ENCODE peak calls at places on chromosomes 11 and 22, in seven cellular contexts. V is CD8-positive, alpha-beta T cell; L is mammary epithelial cell; W is adipocyte; I is naive thymus-derived CD4-positive, alpha-beta T cell; Z is ovary; Q is A549. O is an unnamed sample.

GRCh38 chr22:46902998-46903916 is 140.8 kb downstream of the TBC1D22A start:
- DNase-seq in V (no peak), L (no peak), W (no peak), I (no peak), Z (no peak), Q (no peak), O (no peak)

GRCh38 chr11:131281316-131281715 is 89.1 kb upstream of the NTM start:
- DNase-seq in V (no peak), L (no peak), W (no peak), I (no peak), Z (no peak), Q (no peak), O (no peak)

GRCh38 chr11:102497061-102497460 is 33.5 kb downstream of the MMP7 start:
- DNase-seq in V (no peak), L (no peak), W (peak; percentile 51), I (no peak), Z (no peak), Q (no peak), O (no peak)

GRCh38 chr22:42509548-42509947 is 10.0 kb downstream of the RRP7A start:
- DNase-seq in V (no peak), L (no peak), W (no peak), I (no peak), Z (no peak), Q (no peak), O (no peak)

GRCh38 chr11:15307600-15307999 is 192.9 kb downstream of the INSC start:
- DNase-seq in V (no peak), L (no peak), W (no peak), I (peak; percentile 13), Z (no peak), Q (no peak), O (no peak)

GRCh38 chr22:48697694-48698276 is 1129.9 kb downstream of the BRD1 start:
- DNase-seq in V (no peak), L (no peak), W (no peak), I (no peak), Z (no peak), Q (no peak), O (no peak)

GRCh38 chr11:101202614-101203013 is 73.0 kb upstream of the PGR start:
- DNase-seq in V (no peak), L (no peak), W (no peak), I (no peak), Z (no peak), Q (no peak), O (no peak)

GRCh38 chr11:32472226-32472625 is 36.9 kb upstream of the WT1 start:
- DNase-seq in V (no peak), L (no peak), W (no peak), I (no peak), Z (no peak), Q (no peak), O (no peak)

GRCh38 chr11:57121996-57122395 is 59.8 kb upstream of the LRRC55 start:
- DNase-seq in V (no peak), L (no peak), W (no peak), I (no peak), Z (no peak), Q (no peak), O (no peak)

GRCh38 chr11:94694309-94695060 is 73.7 kb upstream of the AMOTL1 start:
- DNase-seq in V (no peak), L (peak; percentile 78), W (no peak), I (no peak), Z (no peak), Q (no peak), O (no peak)

GRCh38 chr22:24601217-24602104 is 1.5 kb upstream of the GGT1 start:
- DNase-seq in V (no peak), L (no peak), W (no peak), I (no peak), Z (no peak), Q (peak; percentile 58), O (peak; percentile 81)

GRCh38 chr11:123041185-123041584 is 20.8 kb downstream of the HSPA8 start:
- DNase-seq in V (no peak), L (no peak), W (no peak), I (no peak), Z (no peak), Q (no peak), O (no peak)

GRCh38 chr11:123301696-123302400 is 106.8 kb upstream of the CLMP start:
- DNase-seq in V (peak; percentile 54), L (peak; percentile 26), W (peak; percentile 82), I (peak; percentile 48), Z (peak; percentile 74), Q (peak; percentile 29), O (peak; percentile 48)

GRCh38 chr11:113198907-113199660 is 115.3 kb upstream of the TTC12 start:
- DNase-seq in V (no peak), L (no peak), W (no peak), I (no peak), Z (no peak), Q (peak; percentile 70), O (no peak)

GRCh38 chr11:36763187-36763586 is 165.2 kb upstream of the RAG2 start:
- DNase-seq in V (no peak), L (no peak), W (no peak), I (no peak), Z (no peak), Q (no peak), O (no peak)

GRCh38 chr11:34840736-34841386 is 75.3 kb downstream of the APIP start:
- DNase-seq in V (no peak), L (peak; percentile 25), W (peak; percentile 4), I (peak; percentile 16), Z (no peak), Q (peak; percentile 59), O (peak; percentile 37)

GRCh38 chr11:106398396-106399074 is 321.1 kb downstream of the AASDHPPT start:
- DNase-seq in V (no peak), L (no peak), W (peak; percentile 66), I (no peak), Z (no peak), Q (peak; percentile 30), O (no peak)

GRCh38 chr11:93005239-93005638 is 35.8 kb downstream of the MTNR1B start:
- DNase-seq in V (no peak), L (peak; percentile 86), W (peak; percentile 12), I (no peak), Z (no peak), Q (no peak), O (no peak)

GRCh38 chr11:126192386-126192785 is 19.1 kb downstream of the RPUSD4 start:
- DNase-seq in V (no peak), L (no peak), W (no peak), I (no peak), Z (no peak), Q (no peak), O (no peak)

GRCh38 chr11:62555464-62556092 is 9.0 kb upstream of the AHNAK start:
- DNase-seq in V (no peak), L (no peak), W (peak; percentile 50), I (peak; percentile 77), Z (no peak), Q (no peak), O (no peak)

GRCh38 chr11:19905280-19905853 is 192.7 kb downstream of the NAV2 start:
- DNase-seq in V (no peak), L (no peak), W (peak; percentile 84), I (no peak), Z (no peak), Q (peak; percentile 51), O (no peak)

DNA sequence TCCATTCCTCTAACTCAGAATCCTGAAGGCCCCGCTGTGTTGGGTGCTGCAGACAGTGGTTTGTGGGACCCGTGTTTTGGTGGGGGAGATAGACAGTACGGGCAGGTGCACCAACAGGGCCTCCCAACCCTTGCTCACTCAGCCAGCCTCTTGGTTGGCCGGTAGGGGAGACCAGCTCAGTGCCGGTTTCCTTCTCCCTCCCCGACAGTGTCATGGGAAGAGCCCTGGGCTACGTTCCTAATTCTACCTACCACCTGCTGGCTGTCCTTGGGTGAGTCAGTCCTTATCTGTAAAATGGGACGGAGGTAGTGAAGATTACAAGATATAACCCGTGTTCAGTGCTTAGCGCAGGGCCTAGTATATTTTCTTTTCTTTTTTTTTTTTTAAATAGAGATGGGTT is 5.9 kb downstream of the TMEM134 start:
- DNase-seq in V (no peak), L (no peak), W (no peak), I (no peak), Z (no peak), Q (no peak), O (no peak)
- H3K4me1 ChIP-seq in V (peaks cover 36% of the 10 kb centered on the region), L (peaks cover 18% of the 10 kb centered on the region), W (peaks cover 6% of the 10 kb centered on the region), I (peaks cover 17% of the 10 kb centered on the region), Z (peaks cover 7% of the 10 kb centered on the region), Q (peaks cover 33% of the 10 kb centered on the region), O (peaks cover 4% of the 10 kb centered on the region)

GRCh38 chr22:17970205-17970708 is 54.1 kb downstream of the MICAL3 start:
- DNase-seq in V (no peak), L (no peak), W (peak; percentile 58), I (no peak), Z (no peak), Q (no peak), O (no peak)
- H3K4me3 ChIP-seq in V (no peak overlapping the region), L (no peak overlapping the region), W (no peak overlapping the region), I (no peak overlapping the region), Z (no peak overlapping the region), Q (no peak overlapping the region), O (no peak overlapping the region)

GRCh38 chr22:20919718-20920117 is 2.5 kb downstream of the CRKL start:
- DNase-seq in V (no peak), L (no peak), W (peak; percentile 29), I (no peak), Z (no peak), Q (no peak), O (no peak)
- H3K4me1 ChIP-seq in V (peaks cover 46% of the 10 kb centered on the region), L (peaks cover 14% of the 10 kb centered on the region), W (peaks cover 25% of the 10 kb centered on the region), I (peaks cover 12% of the 10 kb centered on the region), Z (peaks cover 7% of the 10 kb centered on the region), Q (peaks cover 27% of the 10 kb centered on the region), O (peaks cover 4% of the 10 kb centered on the region)

GRCh38 chr11:61150656-61151544 is 10.3 kb downstream of the VPS37C start:
- DNase-seq in V (no peak), L (no peak), W (no peak), I (no peak), Z (no peak), Q (no peak), O (no peak)
- H3K4me3 ChIP-seq in V (no peak overlapping the region), L (no peak overlapping the region), W (no peak overlapping the region), I (no peak overlapping the region), Z (no peak overlapping the region), Q (no peak overlapping the region), O (no peak overlapping the region)

GRCh38 chr11:96306600-96306932 is 36.4 kb downstream of the MAML2 start:
- DNase-seq in V (no peak), L (no peak), W (no peak), I (no peak), Z (no peak), Q (no peak), O (no peak)

GRCh38 chr11:96301818-96302217 is 41.2 kb downstream of the MAML2 start:
- DNase-seq in V (no peak), L (no peak), W (no peak), I (no peak), Z (no peak), Q (no peak), O (no peak)

GRCh38 chr11:96303067-96303466 is 39.9 kb downstream of the MAML2 start:
- DNase-seq in V (no peak), L (peak; percentile 83), W (peak; percentile 70), I (no peak), Z (no peak), Q (peak; percentile 29), O (no peak)

GRCh38 chr11:96306933-96307747 is 35.9 kb downstream of the MAML2 start:
- DNase-seq in V (no peak), L (peak; percentile 99), W (peak; percentile 99), I (peak; percentile 30), Z (peak; percentile 63), Q (peak; percentile 94), O (peak; percentile 91)

GRCh38 chr11:96303980-96304379 is 39.0 kb downstream of the MAML2 start:
- DNase-seq in V (no peak), L (no peak), W (no peak), I (no peak), Z (no peak), Q (no peak), O (no peak)
- H3K4me1 ChIP-seq in V (peaks cover 48% of the 10 kb centered on the region), L (peaks cover 52% of the 10 kb centered on the region), W (peaks cover 67% of the 10 kb centered on the region), I (peaks cover 3% of the 10 kb centered on the region), Z (peaks cover 28% of the 10 kb centered on the region), Q (peaks cover 44% of the 10 kb centered on the region), O (peaks cover 30% of the 10 kb centered on the region)

GRCh38 chr22:31615940-31616314 is 46.1 kb downstream of the PISD start:
- DNase-seq in V (no peak), L (no peak), W (no peak), I (no peak), Z (no peak), Q (no peak), O (no peak)
- H3K4me3 ChIP-seq in V (no peak overlapping the region), L (no peak overlapping the region), W (no peak overlapping the region), I (no peak overlapping the region), Z (no peak overlapping the region), Q (no peak overlapping the region), O (no peak overlapping the region)